ENCODE peak calls at places on chromosomes 12 and 14, in seven cellular contexts. One of them, this sample, is unnamed.

GRCh38 chr12:85968606-85969005 is 94.5 kb downstream of the NTS start:
- DNase-seq in NCI-H748 treated with DMSO at 0.1 percent for 48 hours: no peak
- DNase-seq in activated T-helper 1 cell treated with Interleukin-2 at 50 U/mL for 16 hours: no peak
- DNase-seq in HCT116: no peak
- DNase-seq in COR-L47: no peak
- DNase-seq in H54: no peak
- DNase-seq in HTR-8/SVneo: no peak
- DNase-seq in this sample: no peak

GRCh38 chr12:69901141-69901900 is 76.3 kb downstream of the MYRFL start:
- DNase-seq in NCI-H748 treated with DMSO at 0.1 percent for 48 hours: no peak
- DNase-seq in activated T-helper 1 cell treated with Interleukin-2 at 50 U/mL for 16 hours: no peak
- DNase-seq in HCT116: no peak
- DNase-seq in COR-L47: no peak
- DNase-seq in H54: no peak
- DNase-seq in HTR-8/SVneo: no peak
- DNase-seq in this sample: peak; percentile 44

GRCh38 chr12:67994046-67994445 is 4.8 kb downstream of the IFNG-AS1 start:
- DNase-seq in NCI-H748 treated with DMSO at 0.1 percent for 48 hours: no peak
- DNase-seq in activated T-helper 1 cell treated with Interleukin-2 at 50 U/mL for 16 hours: no peak
- DNase-seq in HCT116: no peak
- DNase-seq in COR-L47: no peak
- DNase-seq in H54: no peak
- DNase-seq in HTR-8/SVneo: no peak
- DNase-seq in this sample: no peak

GRCh38 chr14:98984719-98985041 is 287.3 kb downstream of the BCL11B start:
- DNase-seq in NCI-H748 treated with DMSO at 0.1 percent for 48 hours: no peak
- DNase-seq in activated T-helper 1 cell treated with Interleukin-2 at 50 U/mL for 16 hours: peak; percentile 63
- DNase-seq in HCT116: no peak
- DNase-seq in COR-L47: no peak
- DNase-seq in H54: no peak
- DNase-seq in HTR-8/SVneo: no peak
- DNase-seq in this sample: no peak

GRCh38 chr14:78714722-78715121 is 544.5 kb downstream of the NRXN3 start:
- DNase-seq in NCI-H748 treated with DMSO at 0.1 percent for 48 hours: no peak
- DNase-seq in activated T-helper 1 cell treated with Interleukin-2 at 50 U/mL for 16 hours: no peak
- DNase-seq in HCT116: no peak
- DNase-seq in COR-L47: no peak
- DNase-seq in H54: no peak
- DNase-seq in HTR-8/SVneo: no peak
- DNase-seq in this sample: no peak

GRCh38 chr14:103091041-103091882 is 3.3 kb upstream of the EXOC3L4 start:
- DNase-seq in NCI-H748 treated with DMSO at 0.1 percent for 48 hours: no peak
- DNase-seq in activated T-helper 1 cell treated with Interleukin-2 at 50 U/mL for 16 hours: peak; percentile 64
- DNase-seq in HCT116: no peak
- DNase-seq in COR-L47: no peak
- DNase-seq in H54: peak; percentile 65
- DNase-seq in HTR-8/SVneo: no peak
- DNase-seq in this sample: peak; percentile 16

GRCh38 chr12:109844983-109845841 is 12.0 kb upstream of the TRPV4 start:
- DNase-seq in NCI-H748 treated with DMSO at 0.1 percent for 48 hours: peak; percentile 52
- DNase-seq in activated T-helper 1 cell treated with Interleukin-2 at 50 U/mL for 16 hours: peak; percentile 83
- DNase-seq in HCT116: peak; percentile 73
- DNase-seq in COR-L47: peak; percentile 76
- DNase-seq in H54: peak; percentile 89
- DNase-seq in HTR-8/SVneo: peak; percentile 90
- DNase-seq in this sample: peak; percentile 77

GRCh38 chr12:44465139-44465538 is 411.0 kb downstream of the NELL2 start:
- DNase-seq in NCI-H748 treated with DMSO at 0.1 percent for 48 hours: no peak
- DNase-seq in activated T-helper 1 cell treated with Interleukin-2 at 50 U/mL for 16 hours: no peak
- DNase-seq in HCT116: peak; percentile 3
- DNase-seq in COR-L47: no peak
- DNase-seq in H54: no peak
- DNase-seq in HTR-8/SVneo: no peak
- DNase-seq in this sample: no peak

GRCh38 chr12:94829552-94829951 is 173.9 kb downstream of the NDUFA12 start:
- DNase-seq in NCI-H748 treated with DMSO at 0.1 percent for 48 hours: no peak
- DNase-seq in activated T-helper 1 cell treated with Interleukin-2 at 50 U/mL for 16 hours: no peak
- DNase-seq in HCT116: no peak
- DNase-seq in COR-L47: no peak
- DNase-seq in H54: no peak
- DNase-seq in HTR-8/SVneo: no peak
- DNase-seq in this sample: no peak

GRCh38 chr12:62882696-62883095 is 52.3 kb downstream of the PPM1H start:
- DNase-seq in NCI-H748 treated with DMSO at 0.1 percent for 48 hours: no peak
- DNase-seq in activated T-helper 1 cell treated with Interleukin-2 at 50 U/mL for 16 hours: no peak
- DNase-seq in HCT116: no peak
- DNase-seq in COR-L47: no peak
- DNase-seq in H54: no peak
- DNase-seq in HTR-8/SVneo: no peak
- DNase-seq in this sample: no peak

GRCh38 chr14:89504084-89504483 is 87.1 kb upstream of the FOXN3 start:
- DNase-seq in NCI-H748 treated with DMSO at 0.1 percent for 48 hours: no peak
- DNase-seq in activated T-helper 1 cell treated with Interleukin-2 at 50 U/mL for 16 hours: no peak
- DNase-seq in HCT116: no peak
- DNase-seq in COR-L47: no peak
- DNase-seq in H54: no peak
- DNase-seq in HTR-8/SVneo: no peak
- DNase-seq in this sample: no peak

GRCh38 chr14:95796846-95797245 is 79.8 kb upstream of the TUNAR start:
- DNase-seq in NCI-H748 treated with DMSO at 0.1 percent for 48 hours: no peak
- DNase-seq in activated T-helper 1 cell treated with Interleukin-2 at 50 U/mL for 16 hours: no peak
- DNase-seq in HCT116: no peak
- DNase-seq in COR-L47: no peak
- DNase-seq in H54: no peak
- DNase-seq in HTR-8/SVneo: no peak
- DNase-seq in this sample: no peak

GRCh38 chr14:101781240-101782061 is 19.9 kb downstream of the PPP2R5C start:
- DNase-seq in NCI-H748 treated with DMSO at 0.1 percent for 48 hours: no peak
- DNase-seq in activated T-helper 1 cell treated with Interleukin-2 at 50 U/mL for 16 hours: peak; percentile 16
- DNase-seq in HCT116: no peak
- DNase-seq in COR-L47: peak; percentile 8
- DNase-seq in H54: no peak
- DNase-seq in HTR-8/SVneo: no peak
- DNase-seq in this sample: no peak

GRCh38 chr12:113196996-113197395 is 11.5 kb downstream of the RITA1 start:
- DNase-seq in NCI-H748 treated with DMSO at 0.1 percent for 48 hours: peak; percentile 48
- DNase-seq in activated T-helper 1 cell treated with Interleukin-2 at 50 U/mL for 16 hours: peak; percentile 16
- DNase-seq in HCT116: peak; percentile 63
- DNase-seq in COR-L47: peak; percentile 57
- DNase-seq in H54: peak; percentile 58
- DNase-seq in HTR-8/SVneo: peak; percentile 80
- DNase-seq in this sample: peak; percentile 43

GRCh38 chr14:40870252-40870651 is 736.4 kb upstream of the LRFN5 start:
- DNase-seq in NCI-H748 treated with DMSO at 0.1 percent for 48 hours: peak; percentile 35
- DNase-seq in activated T-helper 1 cell treated with Interleukin-2 at 50 U/mL for 16 hours: no peak
- DNase-seq in HCT116: no peak
- DNase-seq in COR-L47: peak; percentile 21
- DNase-seq in H54: no peak
- DNase-seq in HTR-8/SVneo: no peak
- DNase-seq in this sample: peak; percentile 28

GRCh38 chr14:60356921-60357550 is 108.0 kb downstream of the PPM1A start:
- DNase-seq in NCI-H748 treated with DMSO at 0.1 percent for 48 hours: peak; percentile 83
- DNase-seq in activated T-helper 1 cell treated with Interleukin-2 at 50 U/mL for 16 hours: no peak
- DNase-seq in HCT116: no peak
- DNase-seq in COR-L47: peak; percentile 82
- DNase-seq in H54: no peak
- DNase-seq in HTR-8/SVneo: no peak
- DNase-seq in this sample: no peak

GRCh38 chr14:90427848-90428426 is 31.1 kb downstream of the CALM1 start:
- DNase-seq in NCI-H748 treated with DMSO at 0.1 percent for 48 hours: no peak
- DNase-seq in activated T-helper 1 cell treated with Interleukin-2 at 50 U/mL for 16 hours: no peak
- DNase-seq in HCT116: no peak
- DNase-seq in COR-L47: no peak
- DNase-seq in H54: no peak
- DNase-seq in HTR-8/SVneo: no peak
- DNase-seq in this sample: no peak

GRCh38 chr14:73785336-73785833 is 66.2 kb upstream of the PTGR2 start:
- DNase-seq in NCI-H748 treated with DMSO at 0.1 percent for 48 hours: no peak
- DNase-seq in activated T-helper 1 cell treated with Interleukin-2 at 50 U/mL for 16 hours: no peak
- DNase-seq in HCT116: no peak
- DNase-seq in COR-L47: no peak
- DNase-seq in H54: no peak
- DNase-seq in HTR-8/SVneo: peak; percentile 84
- DNase-seq in this sample: peak; percentile 56

GRCh38 chr12:127024791-127025190 is 1242.2 kb upstream of the TMEM132C start:
- DNase-seq in NCI-H748 treated with DMSO at 0.1 percent for 48 hours: no peak
- DNase-seq in activated T-helper 1 cell treated with Interleukin-2 at 50 U/mL for 16 hours: no peak
- DNase-seq in HCT116: no peak
- DNase-seq in COR-L47: no peak
- DNase-seq in H54: no peak
- DNase-seq in HTR-8/SVneo: no peak
- DNase-seq in this sample: no peak

GRCh38 chr12:92034858-92035401 is 110.7 kb downstream of the BTG1 start:
- DNase-seq in NCI-H748 treated with DMSO at 0.1 percent for 48 hours: peak; percentile 89
- DNase-seq in activated T-helper 1 cell treated with Interleukin-2 at 50 U/mL for 16 hours: peak; percentile 23
- DNase-seq in HCT116: peak; percentile 6
- DNase-seq in COR-L47: peak; percentile 79
- DNase-seq in H54: peak; percentile 3
- DNase-seq in HTR-8/SVneo: peak; percentile 33
- DNase-seq in this sample: peak; percentile 30

This sample was measured in NCI-H226.